ENCODE peak calls at places on chromosome 4, in six cellular contexts. D is GM12878, I is HepG2, W is K562, O is H1, F is HL-60. N is an unnamed sample.

GRCh38 chr4:93183589-93183988 is 645.0 kb upstream of the ATOH1 start:
- DNase-seq in D (no peak), I (no peak), W (no peak), O (no peak), F (no peak), N (no peak)

GRCh38 chr4:6056976-6057766 is 38.9 kb upstream of the C4orf50 start:
- DNase-seq in D (no peak), I (no peak), W (no peak), O (no peak), F (no peak), N (no peak)

GRCh38 chr4:122305853-122306252 is 73.0 kb upstream of the ADAD1 start:
- DNase-seq in D (no peak), I (no peak), W (no peak), O (no peak), F (no peak), N (no peak)

GRCh38 chr4:139740531-139741041 is 75.0 kb downstream of the MGST2 start:
- DNase-seq in D (no peak), I (peak; percentile 83), W (no peak), O (peak; percentile 43), F (peak; percentile 62), N (peak; percentile 72)

GRCh38 chr4:143085224-143085623 is 99.5 kb upstream of the USP38 start:
- DNase-seq in D (no peak), I (no peak), W (no peak), O (no peak), F (no peak), N (no peak)

GRCh38 chr4:111775908-111776307 is 369.3 kb upstream of the FAM241A start:
- DNase-seq in D (no peak), I (no peak), W (no peak), O (no peak), F (no peak), N (no peak)

GRCh38 chr4:153782567-153782966 is 6.3 kb downstream of the SFRP2 start:
- DNase-seq in D (no peak), I (no peak), W (no peak), O (no peak), F (no peak), N (no peak)

GRCh38 chr4:48343531-48343930 is 2.2 kb downstream of the SLAIN2 start:
- DNase-seq in D (no peak), I (no peak), W (no peak), O (no peak), F (no peak), N (no peak)

GRCh38 chr4:151266542-151266941 is 10.4 kb upstream of the PRSS48 start:
- DNase-seq in D (no peak), I (no peak), W (no peak), O (no peak), F (no peak), N (no peak)

GRCh38 chr4:25879991-25880641 is 17.3 kb upstream of the SEL1L3 start:
- DNase-seq in D (no peak), I (no peak), W (no peak), O (no peak), F (no peak), N (no peak)

GRCh38 chr4:113960684-113961321 is 18.6 kb downstream of the ARSJ start:
- DNase-seq in D (no peak), I (no peak), W (no peak), O (no peak), F (no peak), N (no peak)
- TF ChIP-seq GABPA in D (no peak), I (no peak), W (no peak), O (no peak), F (no peak), N (no peak)

DNA sequence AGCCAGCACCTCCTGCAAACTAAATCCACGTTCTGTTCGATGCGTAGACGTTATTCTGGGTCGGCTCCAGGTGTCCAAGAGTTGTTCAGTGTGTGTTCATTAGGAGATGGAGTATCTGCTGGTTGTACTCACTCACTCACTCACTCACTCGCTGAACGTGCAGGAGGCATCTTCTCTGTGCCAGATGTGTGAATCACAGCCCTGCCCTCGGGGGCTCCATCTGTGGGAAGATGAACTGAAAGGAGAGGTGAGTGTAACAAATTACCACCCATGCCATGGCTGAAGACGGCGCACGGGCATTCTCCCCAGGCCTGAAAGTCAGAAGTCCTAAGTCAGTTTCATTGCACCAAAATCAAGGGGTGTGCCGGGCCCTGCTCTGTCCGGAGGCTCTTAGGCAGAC is 16.1 kb downstream of the NSG1 start:
- DNase-seq in D (no peak), I (no peak), W (no peak), O (no peak), F (no peak), N (no peak)
- TF ChIP-seq GABPA in D (no peak), I (no peak), W (no peak), O (no peak), F (no peak), N (no peak)

GRCh38 chr4:168795346-168795745 is 214.7 kb downstream of the CBR4 start:
- DNase-seq in D (no peak), I (no peak), W (no peak), O (no peak), F (no peak), N (no peak)

GRCh38 chr4:168797176-168797575 is 212.9 kb downstream of the CBR4 start:
- DNase-seq in D (no peak), I (peak; percentile 56), W (no peak), O (no peak), F (peak; percentile 1), N (no peak)

GRCh38 chr4:168797738-168798375 is 212.2 kb downstream of the CBR4 start:
- DNase-seq in D (no peak), I (no peak), W (no peak), O (no peak), F (no peak), N (no peak)

GRCh38 chr4:168794881-168795280 is 215.2 kb downstream of the CBR4 start:
- DNase-seq in D (no peak), I (no peak), W (no peak), O (no peak), F (no peak), N (no peak)

DNA sequence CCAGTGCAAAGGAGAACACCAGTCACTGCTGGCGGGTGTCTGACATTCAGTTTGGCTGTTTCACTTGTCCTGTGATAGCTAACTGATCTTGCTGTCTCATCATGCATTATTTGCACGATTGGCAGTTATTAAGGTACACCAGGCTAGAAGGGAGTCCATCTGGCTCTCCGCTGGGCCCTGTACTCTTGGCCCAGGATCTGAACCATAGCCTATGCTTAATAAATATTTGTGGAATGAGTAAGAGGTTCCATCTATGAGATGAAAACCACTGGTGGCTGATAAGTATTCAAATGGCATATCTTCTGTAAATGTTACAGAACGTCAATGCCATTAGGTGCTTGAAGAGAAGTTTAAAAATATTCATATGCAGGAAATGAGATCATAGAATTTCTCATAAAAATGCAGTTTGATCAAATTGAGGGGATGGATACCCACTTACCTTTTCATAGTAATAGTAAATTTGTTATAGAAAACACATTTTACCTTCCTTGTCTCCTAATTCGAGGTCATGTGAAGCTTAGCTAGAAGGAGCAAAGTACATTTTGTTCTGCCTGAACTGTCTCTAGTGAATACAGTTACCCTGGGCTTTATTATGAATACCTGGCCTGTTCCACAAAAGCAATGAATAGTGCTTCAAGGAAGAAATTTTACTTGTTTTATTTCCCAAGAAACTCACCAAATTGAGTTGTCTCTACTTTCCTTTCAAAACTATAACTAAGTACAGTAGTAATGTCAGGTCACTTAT is 213.5 kb downstream of the CBR4 start:
- DNase-seq in D (no peak), I (peak; percentile 80), W (no peak), O (no peak), F (no peak), N (no peak)
- TF ChIP-seq GABPA in D (no peak), I (no peak), W (no peak), O (no peak), F (no peak), N (peak; percentile 30)

GRCh38 chr4:89213382-89213701 is 94.3 kb downstream of the GPRIN3 start:
- DNase-seq in D (no peak), I (no peak), W (no peak), O (no peak), F (no peak), N (no peak)
- TF ChIP-seq GABPA in D (no peak), I (no peak), W (no peak), O (no peak), F (no peak), N (no peak)

DNA sequence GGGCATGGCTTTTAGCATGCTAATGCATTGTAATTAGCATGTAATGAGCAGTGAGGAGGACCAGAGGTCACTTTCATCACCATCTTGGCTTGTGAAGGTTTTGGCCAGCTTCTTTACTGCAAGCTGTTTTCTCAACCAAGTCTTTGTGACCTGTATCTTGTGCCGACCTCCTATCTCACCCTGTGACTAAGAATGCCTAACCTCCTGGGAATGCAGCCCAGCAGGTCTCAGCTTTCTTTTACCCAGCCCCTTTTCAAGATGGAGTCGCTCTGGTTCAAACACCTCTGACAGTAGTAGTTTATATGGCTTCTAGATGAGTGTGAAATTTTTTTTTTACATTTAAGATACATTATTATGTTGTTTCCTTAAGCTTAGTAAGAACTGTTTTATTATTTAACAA is 514.6 kb upstream of the TENM3 start:
- DNase-seq in D (no peak), I (no peak), W (no peak), O (no peak), F (no peak), N (no peak)
- TF ChIP-seq GABPA in D (no peak), I (no peak), W (no peak), O (no peak), F (no peak), N (no peak)

GRCh38 chr4:77354550-77354949 is 197.5 kb downstream of the CCNG2 start:
- DNase-seq in D (no peak), I (no peak), W (no peak), O (no peak), F (no peak), N (no peak)

GRCh38 chr4:77355731-77356130 is 198.7 kb downstream of the CCNG2 start:
- DNase-seq in D (no peak), I (no peak), W (no peak), O (no peak), F (no peak), N (no peak)

GRCh38 chr4:77358315-77358928 is 201.4 kb downstream of the CCNG2 start:
- DNase-seq in D (no peak), I (peak; percentile 19), W (peak; percentile 59), O (no peak), F (no peak), N (peak; percentile 42)

GRCh38 chr4:77360451-77360850 is 203.4 kb downstream of the CCNG2 start:
- DNase-seq in D (no peak), I (no peak), W (no peak), O (no peak), F (no peak), N (no peak)
- TF ChIP-seq GABPA in D (no peak), I (no peak), W (no peak), O (no peak), F (no peak), N (no peak)

DNA sequence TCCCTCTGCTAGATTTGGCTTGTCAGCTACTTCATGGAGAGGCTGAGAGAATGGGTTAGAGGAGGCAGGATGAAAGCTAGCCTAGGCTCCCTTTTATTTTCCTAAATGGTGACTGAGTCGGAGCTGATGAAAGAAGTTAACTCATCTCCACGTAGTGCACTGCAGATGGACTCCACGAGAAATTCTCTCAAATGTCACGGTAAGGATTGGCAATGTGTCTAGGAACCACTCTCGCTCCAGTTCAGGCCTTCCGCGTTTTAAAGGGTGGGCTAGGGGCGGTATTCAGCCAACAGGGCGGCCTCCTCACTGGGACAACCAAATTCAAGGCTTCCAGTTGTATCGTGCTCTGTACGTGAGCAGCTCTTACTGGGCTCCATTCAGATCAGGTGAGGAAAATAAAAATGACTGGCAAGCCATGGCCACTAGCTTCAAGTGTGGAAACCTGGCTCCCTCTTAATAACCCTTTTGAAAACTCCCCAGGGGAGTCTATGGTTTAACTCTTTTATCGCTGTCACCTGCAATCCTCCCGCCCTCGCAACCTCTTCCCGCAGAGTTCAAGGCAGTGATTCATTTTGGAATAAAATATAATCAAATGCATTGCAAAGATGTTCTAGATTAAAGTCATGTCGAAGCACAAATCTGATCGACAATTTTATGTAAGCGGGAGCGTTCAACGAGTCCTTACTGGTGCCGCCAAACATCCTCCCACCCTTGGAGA is 1.3 kb downstream of the SPOCK3 start:
- DNase-seq in D (no peak), I (no peak), W (no peak), O (peak; percentile 51), F (no peak), N (no peak)
- TF ChIP-seq GABPA in D (no peak), I (no peak), W (no peak), O (no peak), F (no peak), N (no peak)

N was measured in SK-N-SH.